ENCODE peak calls at places on chromosomes 12 and 14, in nine cellular contexts. H, I, D, S, W, Z, P, R and N are unnamed samples.
A peak's percentile ranks its signal among the peaks of the same experiment; 100 is the strongest.

GRCh38 chr14:104104006-104104901 is 18.8 kb downstream of the ASPG start:
- DNase-seq in H (no peak), I (no peak), D (no peak), S (peak; percentile 75), W (peak; percentile 57), Z (no peak), P (no peak), R (no peak), N (no peak)

GRCh38 chr14:23580948-23581281 is 2.3 kb upstream of the JPH4 start:
- DNase-seq in H (no peak), I (peak; percentile 4), D (no peak), S (peak; percentile 63), W (no peak), Z (no peak), P (no peak), R (no peak), N (no peak)

GRCh38 chr14:58702466-58703148 is 64.8 kb downstream of the DACT1 start:
- DNase-seq in H (no peak), I (no peak), D (no peak), S (no peak), W (no peak), Z (no peak), P (no peak), R (no peak), N (no peak)

GRCh38 chr12:65094722-65095121 is 26.4 kb downstream of the WIF1 start:
- DNase-seq in H (no peak), I (no peak), D (no peak), S (no peak), W (no peak), Z (no peak), P (no peak), R (no peak), N (no peak)

GRCh38 chr14:36946872-36947271 is 225.5 kb downstream of the SLC25A21 start:
- DNase-seq in H (no peak), I (no peak), D (no peak), S (no peak), W (no peak), Z (no peak), P (no peak), R (no peak), N (no peak)

GRCh38 chr12:100258127-100258526 is 8.8 kb downstream of the DEPDC4 start:
- DNase-seq in H (no peak), I (no peak), D (no peak), S (no peak), W (no peak), Z (no peak), P (no peak), R (no peak), N (no peak)

GRCh38 chr14:22190411-22191191 is 398.4 kb downstream of the DAD1 start:
- DNase-seq in H (peak; percentile 60), I (no peak), D (no peak), S (no peak), W (no peak), Z (peak; percentile 85), P (no peak), R (no peak), N (no peak)

GRCh38 chr12:104480826-104481457 is 24.2 kb downstream of the CHST11 start:
- DNase-seq in H (no peak), I (peak; percentile 44), D (no peak), S (peak; percentile 88), W (peak; percentile 78), Z (peak; percentile 83), P (peak; percentile 42), R (peak; percentile 49), N (peak; percentile 25)

GRCh38 chr12:44874981-44875416 is 1.1 kb downstream of the NELL2 start:
- DNase-seq in H (no peak), I (no peak), D (peak; percentile 37), S (no peak), W (peak; percentile 54), Z (no peak), P (no peak), R (no peak), N (no peak)

GRCh38 chr14:69485701-69486100 is 1.2 kb downstream of the PLEKHD1 start:
- DNase-seq in H (no peak), I (no peak), D (no peak), S (no peak), W (no peak), Z (no peak), P (no peak), R (no peak), N (no peak)

GRCh38 chr14:69484444-69485113 is at the start of gene PLEKHD1:
- DNase-seq in H (no peak), I (peak; percentile 32), D (peak; percentile 59), S (peak; percentile 83), W (no peak), Z (no peak), P (no peak), R (no peak), N (no peak)

GRCh38 chr14:69485261-69485660 is 733 bp downstream of the PLEKHD1 start:
- DNase-seq in H (no peak), I (no peak), D (no peak), S (no peak), W (no peak), Z (no peak), P (no peak), R (no peak), N (no peak)

GRCh38 chr14:69481815-69482568 is 2.5 kb upstream of the PLEKHD1 start:
- DNase-seq in H (no peak), I (no peak), D (peak; percentile 85), S (no peak), W (no peak), Z (no peak), P (no peak), R (no peak), N (no peak)

DNA sequence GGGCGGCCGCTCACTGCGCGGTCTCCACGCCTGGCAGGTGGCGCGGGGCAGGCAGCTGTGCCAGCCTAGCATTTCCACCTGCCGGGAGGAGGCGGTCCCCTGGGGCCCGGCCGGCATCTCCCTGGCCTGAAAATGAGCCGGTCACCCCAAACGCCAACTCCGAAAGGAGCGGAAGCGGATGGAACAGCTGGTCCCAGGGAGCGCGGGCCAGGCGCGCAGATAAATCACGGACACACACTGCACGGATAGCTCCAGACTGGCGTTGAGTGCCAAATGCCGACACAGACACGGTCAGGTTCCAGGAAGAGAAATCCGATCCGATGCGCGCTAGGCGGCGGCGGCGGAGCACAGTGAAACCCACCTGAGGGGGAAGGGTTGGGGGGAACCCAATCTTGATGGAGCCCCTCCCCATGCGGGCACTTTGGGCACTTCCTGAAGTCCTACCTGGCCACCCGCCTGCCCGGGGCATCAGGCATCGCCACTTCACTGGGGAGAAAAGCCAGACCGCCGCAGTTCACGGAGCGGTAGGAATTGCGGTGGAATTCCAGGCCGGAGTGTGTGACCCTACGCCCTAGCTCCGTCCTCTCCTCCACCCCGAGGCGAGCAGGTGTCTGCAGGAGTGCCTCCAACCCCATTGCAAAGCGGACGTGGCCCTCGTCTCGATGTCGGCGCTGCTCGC is 624 bp upstream of the PLEKHD1 start:
- DNase-seq in H (no peak), I (no peak), D (peak; percentile 44), S (peak; percentile 78), W (no peak), Z (peak; percentile 19), P (peak; percentile 49), R (no peak), N (peak; percentile 16)
- TF ChIP-seq CTCF in H (no peak), I (no peak), D (no peak), S (no peak), W (no peak), Z (no peak), P (no peak), R (no peak), N (no peak)

DNA sequence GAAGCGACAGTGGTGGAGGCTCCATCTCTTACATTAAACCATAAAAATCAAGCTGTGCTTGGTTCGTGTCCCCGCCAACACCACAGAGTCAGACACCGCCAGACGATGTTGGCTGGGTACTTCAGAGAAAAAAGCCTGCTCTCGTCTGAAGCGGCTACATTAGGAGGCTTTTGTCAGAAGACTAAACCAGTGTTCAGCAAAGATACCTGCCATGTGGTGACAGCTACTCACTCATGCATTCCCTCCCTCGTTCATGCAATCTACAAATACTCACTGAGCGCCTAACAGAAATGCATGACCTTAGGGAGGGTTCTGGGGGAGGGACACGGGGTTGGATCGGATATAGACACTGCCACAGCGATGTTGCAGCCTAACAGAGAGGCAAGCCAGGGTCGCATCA is 253.8 kb downstream of the FOXN3 start:
- DNase-seq in H (no peak), I (no peak), D (no peak), S (no peak), W (no peak), Z (no peak), P (no peak), R (no peak), N (no peak)
- TF ChIP-seq CTCF in H (no peak), I (no peak), D (no peak), S (no peak), W (no peak), Z (no peak), P (no peak), R (no peak), N (no peak)

DNA sequence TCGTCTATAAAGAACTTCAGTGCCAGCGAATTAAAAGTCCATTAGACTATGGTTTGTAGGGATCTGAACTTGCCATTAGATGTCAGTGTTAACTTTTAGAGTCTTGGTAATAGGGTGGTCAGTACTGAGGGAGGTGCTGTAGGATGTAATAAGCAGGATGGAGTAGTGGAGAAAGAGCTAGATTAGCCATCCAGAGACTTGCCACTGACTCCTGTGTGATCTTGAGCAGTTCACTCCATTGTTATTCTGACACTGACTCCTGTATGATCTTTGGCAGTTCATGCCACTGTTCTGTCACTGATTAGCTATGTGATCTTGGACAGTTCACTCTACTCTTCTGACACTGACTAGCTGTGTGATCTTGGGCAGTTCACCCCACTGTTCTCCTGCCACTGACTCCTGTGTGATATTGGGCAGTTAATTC is 133.6 kb downstream of the TTLL5 start:
- DNase-seq in H (peak; percentile 21), I (no peak), D (no peak), S (no peak), W (no peak), Z (peak; percentile 94), P (no peak), R (no peak), N (peak; percentile 26)
- TF ChIP-seq CTCF in H (peak; percentile 50), I (peak; percentile 31), D (no peak), S (peak; percentile 32), W (no peak), Z (peak; percentile 76), P (no peak), R (no peak), N (peak; percentile 24)

GRCh38 chr12:42020226-42020625 is 124.4 kb downstream of the GXYLT1 start:
- DNase-seq in H (no peak), I (no peak), D (no peak), S (no peak), W (no peak), Z (no peak), P (no peak), R (no peak), N (no peak)

GRCh38 chr12:42023733-42024494 is 120.8 kb downstream of the GXYLT1 start:
- DNase-seq in H (no peak), I (peak; percentile 73), D (peak; percentile 67), S (peak; percentile 89), W (peak; percentile 82), Z (peak; percentile 79), P (peak; percentile 75), R (peak; percentile 48), N (peak; percentile 74)

GRCh38 chr12:42027537-42027936 is 117.1 kb downstream of the GXYLT1 start:
- DNase-seq in H (no peak), I (no peak), D (no peak), S (no peak), W (no peak), Z (no peak), P (no peak), R (no peak), N (no peak)

DNA sequence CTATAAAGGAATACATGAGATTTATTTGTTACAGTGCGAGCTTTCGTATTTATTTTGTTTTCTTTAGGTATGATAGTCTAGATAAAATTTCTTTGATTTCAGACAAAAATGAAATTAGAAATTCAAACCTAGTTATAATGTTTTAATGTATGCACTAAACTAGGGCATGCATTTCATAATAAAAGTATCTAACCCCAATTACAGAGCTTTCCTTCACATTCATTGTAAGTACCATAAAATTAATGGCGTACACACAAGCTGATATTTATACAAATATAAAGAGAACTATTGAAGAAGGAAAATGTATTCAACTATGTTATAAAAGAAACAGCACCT is 120.2 kb downstream of the GXYLT1 start:
- DNase-seq in H (no peak), I (no peak), D (no peak), S (no peak), W (no peak), Z (no peak), P (no peak), R (no peak), N (no peak)
- TF ChIP-seq CTCF in H (no peak), I (no peak), D (no peak), S (no peak), W (no peak), Z (no peak), P (no peak), R (no peak), N (no peak)